ENCODE peak calls at places on chromosomes 2 and 18, in ten cellular contexts. E is prostate gland, D is A673, X is tibial nerve, S is left lung, Y is heart left ventricle, G is cardiac muscle cell, Q is mammary epithelial cell, N is foreskin keratinocyte, H is right lobe of liver. V is an unnamed sample.

GRCh38 chr2:161116463-161116960 is 43.7 kb upstream of the TANK start:
- DNase-seq in H (no peak), Q (no peak), E (no peak), Y (no peak), N (no peak), D (no peak), S (no peak), G (no peak), X (no peak), V (no peak)

GRCh38 chr2:24820598-24821432 is 27.6 kb downstream of the CENPO start:
- DNase-seq in S (peak), H (no peak), X (no peak), Q (no peak), D (no peak), N (no peak), G (no peak), Y (no peak), E (no peak), V (peak)

GRCh38 chr2:233480490-233481202 is 85.9 kb downstream of the USP40 start:
- DNase-seq in D (no peak), N (no peak), E (peak), Q (no peak), Y (peak), G (peak), H (no peak), X (no peak), S (peak), V (no peak)

GRCh38 chr2:231795525-231796327 is 9.5 kb downstream of the COPS7B start:
- DNase-seq in H (peak), N (peak), X (no peak), Y (no peak), E (peak), S (no peak), G (peak), D (peak), Q (peak), V (peak)

GRCh38 chr2:233974530-233975071 is 57.4 kb downstream of the TRPM8 start:
- DNase-seq in H (peak), E (no peak), D (peak), Q (peak), N (peak), G (peak), S (no peak), X (peak), Y (peak), V (no peak)

GRCh38 chr2:50748652-50749174 is 283.2 kb downstream of the NRXN1 start:
- DNase-seq in S (no peak), E (no peak), G (no peak), Y (no peak), Q (no peak), N (no peak), H (no peak), X (no peak), D (no peak), V (no peak)

GRCh38 chr2:133063792-133064191 is 393.8 kb upstream of the LYPD1 start:
- DNase-seq in S (no peak), N (no peak), H (no peak), Q (peak), D (peak), X (no peak), Y (no peak), G (peak), E (no peak), V (peak)

GRCh38 chr2:69453475-69454129 is 16.4 kb upstream of the NFU1 start:
- DNase-seq in N (no peak), D (no peak), S (no peak), E (no peak), Q (no peak), G (no peak), Y (no peak), X (no peak), H (no peak), V (no peak)

GRCh38 chr2:11397046-11397445 is 52.6 kb upstream of the ROCK2 start:
- DNase-seq in D (no peak), E (no peak), H (no peak), N (no peak), S (no peak), Q (no peak), X (no peak), G (no peak), Y (peak), V (no peak)

GRCh38 chr18:67072789-67073188 is 443.7 kb downstream of the DSEL start:
- DNase-seq in Y (no peak), N (no peak), Q (no peak), D (peak), E (no peak), H (peak), S (no peak), G (no peak), X (no peak), V (no peak)

GRCh38 chr2:55779459-55780421 is 86.1 kb upstream of the PNPT1 start:
- DNase-seq in E (peak), Q (peak), H (no peak), D (no peak), S (no peak), X (no peak), Y (no peak), G (peak), N (peak), V (no peak)

GRCh38 chr2:206984206-206984605 is 44.9 kb downstream of the CPO start:
- DNase-seq in N (no peak), X (no peak), Q (peak), G (no peak), Y (no peak), D (no peak), H (no peak), E (no peak), S (no peak), V (no peak)

GRCh38 chr2:226740039-226740648 is 59.5 kb downstream of the IRS1 start:
- DNase-seq in G (no peak), S (no peak), Y (no peak), H (no peak), N (no peak), E (no peak), Q (no peak), X (no peak), D (no peak), V (no peak)
- H3K27ac ChIP-seq in G (no peak), S (no peak), Y (peak), H (peak), N (no peak), E (peak), Q (no peak), X (no peak), D (no peak), V (no peak)

GRCh38 chr2:15220618-15221017 is 340.5 kb downstream of the NBAS start:
- DNase-seq in E (no peak), Y (no peak), S (no peak), G (no peak), X (no peak), Q (no peak), N (no peak), H (no peak), D (no peak), V (no peak)

GRCh38 chr2:15222856-15223255 is 338.3 kb downstream of the NBAS start:
- DNase-seq in Y (no peak), E (no peak), S (no peak), H (no peak), X (no peak), Q (no peak), N (no peak), D (no peak), G (no peak), V (no peak)

GRCh38 chr2:15223887-15224286 is 337.2 kb downstream of the NBAS start:
- DNase-seq in G (peak), N (peak), X (no peak), H (no peak), S (no peak), D (no peak), Q (peak), E (no peak), Y (no peak), V (no peak)

GRCh38 chr2:15218423-15219086 is 342.6 kb downstream of the NBAS start:
- DNase-seq in H (no peak), E (no peak), D (no peak), X (no peak), S (peak), Y (peak), Q (no peak), N (no peak), G (no peak), V (no peak)
- TF ChIP-seq CTCF in H (no peak), E (no peak), D (no peak), X (no peak), S (no peak), Y (no peak), Q (no peak), N (no peak), G (no peak), V (no peak)

GRCh38 chr2:165682546-165682945 is 111.5 kb downstream of the GALNT3 start:
- DNase-seq in Q (no peak), X (no peak), D (no peak), E (no peak), Y (no peak), S (no peak), H (no peak), G (no peak), N (no peak), V (peak)
- H3K27ac ChIP-seq in Q (no peak), X (peak), D (no peak), E (no peak), Y (no peak), S (no peak), H (no peak), G (peak), N (no peak), V (peak)

GRCh38 chr2:84905181-84906107 is at the start of gene TMSB10:
- DNase-seq in E (peak), X (peak), D (peak), N (no peak), H (peak), S (peak), Q (peak), G (peak), Y (peak), V (peak)
- TF ChIP-seq CTCF in E (no peak), X (no peak), D (no peak), N (peak), H (no peak), S (no peak), Q (no peak), G (no peak), Y (peak), V (no peak)

DNA sequence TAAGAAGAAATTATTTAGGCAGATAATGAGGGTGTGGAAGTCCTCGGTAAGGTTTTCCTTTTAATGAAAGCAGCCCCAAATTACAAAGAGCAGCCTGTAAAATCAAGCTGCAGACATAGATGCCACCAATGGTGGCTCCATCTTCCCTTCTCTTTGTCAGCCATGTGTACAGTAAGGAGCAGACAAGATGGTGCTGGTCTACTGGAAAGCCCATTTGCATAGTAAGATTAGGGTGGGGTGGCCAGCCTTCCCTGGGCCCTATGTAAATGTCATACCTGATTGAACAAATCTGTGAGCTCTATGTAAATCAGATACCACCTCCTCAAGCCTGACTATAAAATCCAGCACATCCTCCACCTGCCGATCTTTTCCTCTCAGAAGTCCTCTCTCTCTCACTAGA is 154.4 kb upstream of the SERTAD2 start:
- DNase-seq in N (no peak), Q (no peak), H (no peak), E (no peak), D (no peak), S (no peak), Y (no peak), X (no peak), G (no peak), V (no peak)
- H3K27ac ChIP-seq in N (no peak), Q (peak), H (no peak), E (no peak), D (no peak), S (no peak), Y (no peak), X (no peak), G (no peak), V (no peak)

GRCh38 chr2:45237850-45238542 is 228.7 kb upstream of the SIX2 start:
- DNase-seq in G (peak), S (no peak), Y (peak), H (no peak), X (peak), Q (peak), E (no peak), N (peak), D (no peak), V (no peak)
- TF ChIP-seq CTCF in G (peak), S (no peak), Y (peak), H (no peak), X (no peak), Q (peak), E (no peak), N (peak), D (no peak), V (no peak)

GRCh38 chr2:217667545-217667944 is 335.2 kb downstream of the TNS1 start:
- DNase-seq in N (no peak), E (no peak), H (no peak), Q (no peak), X (peak), S (no peak), D (no peak), G (no peak), Y (peak), V (peak)
- H3K27ac ChIP-seq in N (no peak), E (no peak), H (no peak), Q (no peak), X (peak), S (no peak), D (no peak), G (no peak), Y (peak), V (no peak)

DNA sequence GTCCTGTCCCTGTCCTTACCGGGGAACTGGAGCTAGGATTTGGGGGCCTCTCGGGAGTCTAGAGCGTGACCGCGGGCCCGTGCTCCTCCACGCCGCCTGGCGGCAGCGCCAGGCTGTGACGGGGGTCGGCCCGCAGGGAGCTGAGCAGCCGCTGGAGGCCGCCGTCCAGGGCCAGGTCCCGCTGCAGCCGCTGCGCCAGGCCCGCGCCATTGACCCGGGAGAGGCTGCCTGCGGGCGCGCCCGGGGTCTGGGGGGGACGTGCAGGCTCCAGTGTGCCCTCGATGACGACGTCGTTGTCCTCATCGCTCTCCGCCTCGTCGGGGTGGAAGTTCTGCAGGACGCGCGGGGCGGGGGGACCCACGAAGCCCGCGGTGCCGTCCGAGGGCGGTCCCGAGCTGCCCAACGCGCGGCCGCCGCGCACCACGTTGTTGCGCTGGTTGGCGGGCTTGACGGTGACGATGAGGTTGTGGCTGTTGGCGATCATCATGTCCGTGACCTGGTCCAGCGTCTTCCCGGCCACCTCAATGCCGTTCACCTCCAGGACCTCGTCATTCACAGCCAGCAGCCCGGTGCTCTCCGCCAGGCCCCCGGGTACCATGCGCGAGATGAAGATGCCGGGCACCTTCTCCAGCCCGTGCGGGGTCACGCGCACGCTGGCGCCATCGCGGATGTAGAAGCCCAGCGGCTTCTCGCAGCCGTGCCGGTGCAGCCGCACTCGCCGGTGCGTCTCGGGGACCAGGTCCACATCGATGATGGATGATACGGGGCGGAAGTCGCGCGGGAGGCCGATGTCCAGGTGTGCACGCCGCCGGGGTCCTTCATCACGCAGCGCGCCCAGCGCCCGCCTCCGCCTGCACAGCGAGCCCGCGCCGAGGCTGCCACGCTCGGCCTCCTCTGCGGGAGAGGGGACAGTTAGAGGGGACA is 50.9 kb downstream of the ADNP2 start:
- DNase-seq in D (no peak), S (peak), G (peak), X (no peak), N (no peak), E (no peak), Q (no peak), H (no peak), Y (peak), V (peak)
- TF ChIP-seq CTCF in D (no peak), S (peak), G (peak), X (peak), N (no peak), E (no peak), Q (no peak), H (no peak), Y (peak), V (peak)

GRCh38 chr2:157935378-157935726 is 59.2 kb upstream of the ACVR1 start:
- DNase-seq in D (no peak), X (no peak), S (no peak), E (no peak), Y (no peak), G (no peak), Q (peak), H (no peak), N (no peak), V (no peak)

GRCh38 chr2:157932480-157933205 is 56.5 kb upstream of the ACVR1 start:
- DNase-seq in S (no peak), X (no peak), H (no peak), E (no peak), G (no peak), N (no peak), D (peak), Y (no peak), Q (no peak), V (no peak)

GRCh38 chr2:157931542-157931941 is 55.4 kb upstream of the ACVR1 start:
- DNase-seq in G (no peak), H (no peak), Y (no peak), E (no peak), Q (no peak), D (no peak), S (no peak), X (no peak), N (no peak), V (no peak)

GRCh38 chr2:157934684-157935377 is 58.7 kb upstream of the ACVR1 start:
- DNase-seq in S (no peak), D (no peak), E (no peak), N (no peak), X (no peak), Y (no peak), H (no peak), Q (no peak), G (no peak), V (no peak)

DNA sequence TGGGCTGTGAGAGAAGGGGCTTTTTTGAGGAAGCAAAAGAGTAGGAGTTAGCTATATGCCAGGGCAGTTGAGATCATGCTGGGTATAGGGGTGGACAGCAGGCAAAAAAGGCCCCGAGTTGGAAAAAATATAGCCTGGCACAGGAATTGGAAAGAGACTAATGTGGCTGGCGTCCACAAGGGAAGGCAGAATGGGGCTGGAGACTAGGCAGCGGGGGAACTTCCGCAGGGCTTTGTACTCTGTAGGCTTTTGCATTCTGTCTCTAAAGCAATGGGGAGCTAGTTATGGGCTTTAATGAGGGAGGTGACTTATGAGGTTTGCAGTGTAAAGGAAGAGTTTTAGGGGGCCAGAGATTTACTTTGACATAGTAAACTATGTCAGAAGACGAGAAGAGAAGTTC is 57.4 kb upstream of the ACVR1 start:
- DNase-seq in X (no peak), Y (no peak), H (no peak), G (no peak), S (no peak), Q (no peak), E (no peak), N (no peak), D (peak), V (no peak)
- H3K27ac ChIP-seq in X (no peak), Y (no peak), H (no peak), G (no peak), S (no peak), Q (no peak), E (no peak), N (no peak), D (no peak), V (no peak)